ENCODE peak calls at places on chromosomes 2 and 18, in seven cellular contexts. F, I, C, S, V, N and U are unnamed samples. For H3K4me1, the result is how much of the 10 kb centered on the place peaks cover.

GRCh38 chr18:37554399-37554787 is 11.2 kb downstream of the CELF4 start:
- DNase-seq in F (no peak), I (no peak), C (no peak), S (no peak), V (no peak), N (no peak), U (no peak)

GRCh38 chr18:11849845-11850747 is 1.1 kb upstream of the CHMP1B start:
- DNase-seq in F (peak), I (peak), C (peak), S (peak), V (peak), N (peak), U (peak)

GRCh38 chr2:143682643-143683042 is 553.4 kb downstream of the ARHGAP15 start:
- DNase-seq in F (no peak), I (no peak), C (no peak), S (no peak), V (no peak), N (no peak), U (no peak)

GRCh38 chr2:17611036-17611435 is 70.5 kb downstream of the VSNL1 start:
- DNase-seq in F (no peak), I (no peak), C (no peak), S (no peak), V (no peak), N (no peak), U (no peak)

GRCh38 chr2:99648115-99648850 is 158.5 kb upstream of the REV1 start:
- DNase-seq in F (no peak), I (peak), C (no peak), S (no peak), V (peak), N (no peak), U (no peak)

GRCh38 chr2:30775833-30776232 is 31.4 kb downstream of the CAPN13 start:
- DNase-seq in F (no peak), I (no peak), C (no peak), S (no peak), V (no peak), N (peak), U (peak)

GRCh38 chr2:240992572-240993291 is 5.7 kb upstream of the SNED1 start:
- DNase-seq in F (no peak), I (no peak), C (no peak), S (peak), V (no peak), N (no peak), U (no peak)

GRCh38 chr2:197813093-197813787 is 8.8 kb downstream of the PLCL1 start:
- DNase-seq in F (peak), I (peak), C (no peak), S (no peak), V (peak), N (no peak), U (peak)

GRCh38 chr2:238928520-238929241 is 80.8 kb downstream of the TWIST2 start:
- DNase-seq in F (no peak), I (no peak), C (no peak), S (peak), V (no peak), N (peak), U (no peak)

GRCh38 chr2:2256011-2256410 is 75.1 kb downstream of the MYT1L start:
- DNase-seq in F (no peak), I (no peak), C (no peak), S (no peak), V (no peak), N (no peak), U (no peak)

GRCh38 chr2:172985139-172985874 is 90.3 kb upstream of the MAP3K20 start:
- DNase-seq in F (no peak), I (peak), C (no peak), S (no peak), V (peak), N (peak), U (peak)

GRCh38 chr18:2587788-2588187 is 16.4 kb downstream of the NDC80 start:
- DNase-seq in F (no peak), I (no peak), C (no peak), S (no peak), V (no peak), N (no peak), U (no peak)

GRCh38 chr2:109290887-109291675 is 162.1 kb downstream of the SH3RF3 start:
- DNase-seq in F (no peak), I (peak), C (no peak), S (no peak), V (peak), N (no peak), U (no peak)

GRCh38 chr2:215535726-215536125 is 99.9 kb upstream of the FN1 start:
- DNase-seq in F (no peak), I (peak), C (no peak), S (no peak), V (no peak), N (no peak), U (no peak)

GRCh38 chr2:18200771-18201170 is 322.3 kb downstream of the KCNS3 start:
- DNase-seq in F (no peak), I (no peak), C (no peak), S (no peak), V (no peak), N (no peak), U (no peak)

GRCh38 chr2:241161646-241162281 is 11.5 kb downstream of the PPP1R7 start:
- DNase-seq in F (no peak), I (peak), C (no peak), S (peak), V (peak), N (peak), U (peak)

GRCh38 chr2:118459425-118459824 is 371.2 kb downstream of the INSIG2 start:
- DNase-seq in F (no peak), I (peak), C (no peak), S (no peak), V (no peak), N (no peak), U (no peak)

GRCh38 chr2:157940024-157940423 is 63.9 kb upstream of the ACVR1 start:
- DNase-seq in F (no peak), I (peak), C (no peak), S (no peak), V (no peak), N (no peak), U (no peak)

GRCh38 chr2:181250691-181251090 is 206.5 kb upstream of the ITGA4 start:
- DNase-seq in F (no peak), I (peak), C (no peak), S (no peak), V (no peak), N (no peak), U (no peak)

GRCh38 chr2:118123561-118124232 is 35.4 kb downstream of the INSIG2 start:
- DNase-seq in F (no peak), I (peak), C (no peak), S (peak), V (peak), N (no peak), U (no peak)

GRCh38 chr2:12950957-12951656 is 234.4 kb downstream of the TRIB2 start:
- DNase-seq in F (no peak), I (peak), C (no peak), S (no peak), V (peak), N (no peak), U (no peak)

GRCh38 chr18:48754993-48755473 is 195.7 kb downstream of the SMAD7 start:
- DNase-seq in F (no peak), I (no peak), C (no peak), S (no peak), V (no peak), N (no peak), U (no peak)

GRCh38 chr2:241965931-241966412 is 96.4 kb downstream of the RTP5 start:
- DNase-seq in F (peak), I (peak), C (peak), S (peak), V (peak), N (peak), U (peak)

GRCh38 chr2:39437522-39438296 is 624 bp upstream of the MAP4K3 start:
- DNase-seq in F (peak), I (peak), C (peak), S (peak), V (peak), N (peak), U (peak)

GRCh38 chr2:216635701-216636541 is 2.7 kb downstream of the IGFBP2 start:
- DNase-seq in F (no peak), I (no peak), C (no peak), S (peak), V (no peak), N (peak), U (no peak)

GRCh38 chr18:59270689-59271257 is 2.5 kb downstream of the RAX start:
- DNase-seq in F (no peak), I (no peak), C (no peak), S (no peak), V (no peak), N (no peak), U (no peak)

GRCh38 chr2:20647764-20648164 is 3.1 kb downstream of the HS1BP3 start:
- DNase-seq in F (no peak), I (no peak), C (no peak), S (no peak), V (no peak), N (no peak), U (no peak)

GRCh38 chr2:143686585-143687164 is 557.5 kb downstream of the ARHGAP15 start:
- DNase-seq in F (peak), I (peak), C (no peak), S (no peak), V (peak), N (no peak), U (peak)

GRCh38 chr2:138239902-138240595 is 261.5 kb upstream of the SPOPL start:
- DNase-seq in F (no peak), I (peak), C (no peak), S (no peak), V (no peak), N (no peak), U (no peak)

GRCh38 chr2:27249891-27250651 is 12.8 kb downstream of the SLC30A3 start:
- DNase-seq in F (peak), I (peak), C (peak), S (no peak), V (peak), N (peak), U (peak)

GRCh38 chr2:167279810-167280209 is 391.5 kb downstream of the XIRP2 start:
- DNase-seq in F (no peak), I (no peak), C (no peak), S (no peak), V (no peak), N (no peak), U (no peak)

GRCh38 chr2:240432820-240433801 is 2.4 kb upstream of the GPC1 start:
- DNase-seq in F (no peak), I (no peak), C (peak), S (peak), V (no peak), N (peak), U (no peak)

GRCh38 chr2:35463805-35464596 is 891.6 kb upstream of the CRIM1 start:
- DNase-seq in F (no peak), I (no peak), C (no peak), S (no peak), V (no peak), N (no peak), U (no peak)

GRCh38 chr2:240894006-240894405 is 1.9 kb downstream of the MAB21L4 start:
- DNase-seq in F (no peak), I (peak), C (no peak), S (no peak), V (no peak), N (no peak), U (no peak)

GRCh38 chr2:144099746-144100438 is 420.0 kb downstream of the ZEB2 start:
- DNase-seq in F (no peak), I (peak), C (no peak), S (no peak), V (peak), N (no peak), U (no peak)

GRCh38 chr18:50507120-50507590 is 52.7 kb upstream of the MAPK4 start:
- DNase-seq in F (peak), I (peak), C (no peak), S (no peak), V (no peak), N (peak), U (peak)

GRCh38 chr2:45432406-45432805 is 178.7 kb downstream of the SRBD1 start:
- DNase-seq in F (no peak), I (peak), C (no peak), S (no peak), V (peak), N (no peak), U (no peak)
- H3K27ac ChIP-seq in F (peak), I (no peak), C (no peak), S (no peak), V (no peak), N (no peak), U (no peak)

GRCh38 chr2:10035633-10036032 is 7.7 kb upstream of the KLF11 start:
- DNase-seq in F (no peak), I (no peak), C (no peak), S (no peak), V (no peak), N (no peak), U (no peak)
- H3K4me1 ChIP-seq in F (under half), I (under half), C (under half), S (under half), V (under half), N (half or more), U (under half)

GRCh38 chr18:3610188-3610708 is 160.3 kb downstream of the TGIF1 start:
- DNase-seq in F (no peak), I (no peak), C (no peak), S (no peak), V (no peak), N (no peak), U (no peak)

GRCh38 chr18:3608488-3608887 is 158.5 kb downstream of the TGIF1 start:
- DNase-seq in F (no peak), I (no peak), C (no peak), S (no peak), V (no peak), N (no peak), U (no peak)

GRCh38 chr18:3611313-3612038 is 161.5 kb downstream of the TGIF1 start:
- DNase-seq in F (no peak), I (peak), C (no peak), S (no peak), V (peak), N (no peak), U (no peak)

GRCh38 chr18:3612315-3612714 is 162.3 kb downstream of the TGIF1 start:
- DNase-seq in F (no peak), I (peak), C (no peak), S (no peak), V (no peak), N (no peak), U (no peak)

GRCh38 chr18:3610818-3611217 is 160.8 kb downstream of the TGIF1 start:
- DNase-seq in F (no peak), I (peak), C (no peak), S (no peak), V (peak), N (no peak), U (no peak)
- H3K27ac ChIP-seq in F (no peak), I (no peak), C (no peak), S (no peak), V (no peak), N (no peak), U (no peak)

GRCh38 chr18:25288340-25288955 is 63.5 kb downstream of the ZNF521 start:
- DNase-seq in F (no peak), I (no peak), C (no peak), S (no peak), V (no peak), N (no peak), U (no peak)

GRCh38 chr18:25284861-25285574 is 66.9 kb downstream of the ZNF521 start:
- DNase-seq in F (no peak), I (peak), C (no peak), S (peak), V (peak), N (no peak), U (no peak)

GRCh38 chr18:25289040-25289631 is 62.8 kb downstream of the ZNF521 start:
- DNase-seq in F (no peak), I (peak), C (no peak), S (peak), V (peak), N (no peak), U (no peak)

GRCh38 chr18:25284278-25284677 is 67.7 kb downstream of the ZNF521 start:
- DNase-seq in F (no peak), I (peak), C (no peak), S (no peak), V (no peak), N (no peak), U (no peak)

GRCh38 chr18:25287096-25287495 is 64.9 kb downstream of the ZNF521 start:
- DNase-seq in F (no peak), I (no peak), C (no peak), S (no peak), V (no peak), N (no peak), U (no peak)
- H3K4me1 ChIP-seq in F (under half), I (under half), C (under half), S (under half), V (under half), N (under half), U (under half)

DNA sequence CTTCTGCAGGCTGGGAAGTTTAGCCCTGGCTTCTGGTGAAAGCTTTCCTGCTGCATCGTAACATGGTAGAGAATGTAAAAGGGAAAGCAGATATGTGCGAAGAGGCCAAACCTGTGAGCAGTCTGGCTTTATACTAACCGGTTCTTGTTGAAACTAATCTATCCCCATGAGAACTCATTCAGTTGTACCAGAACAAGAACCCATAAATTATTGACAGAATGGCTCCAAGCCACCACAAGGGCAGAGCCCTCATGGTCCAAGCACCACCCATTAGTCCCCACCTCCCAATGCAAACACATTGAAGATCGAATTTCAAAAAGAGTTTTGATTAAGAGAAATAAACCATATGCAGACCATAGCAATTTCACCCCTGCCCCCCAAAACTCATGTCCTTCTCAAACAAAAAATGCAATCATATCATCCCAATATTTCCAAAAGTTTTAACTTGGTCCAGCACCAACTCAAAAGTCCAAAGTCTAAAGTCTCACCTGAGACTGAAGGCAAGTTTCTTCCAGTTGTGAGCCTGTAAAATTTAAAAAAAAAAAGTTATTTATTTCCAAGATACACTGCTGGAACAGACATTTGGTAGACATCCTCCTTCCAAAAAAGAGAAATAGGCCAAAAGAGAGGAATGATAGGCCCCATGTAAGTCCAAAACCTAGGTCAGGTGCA is 318.9 kb downstream of the CNTNAP5 start:
- DNase-seq in F (no peak), I (no peak), C (no peak), S (no peak), V (no peak), N (no peak), U (no peak)
- H3K27ac ChIP-seq in F (no peak), I (no peak), C (no peak), S (no peak), V (no peak), N (no peak), U (no peak)

DNA sequence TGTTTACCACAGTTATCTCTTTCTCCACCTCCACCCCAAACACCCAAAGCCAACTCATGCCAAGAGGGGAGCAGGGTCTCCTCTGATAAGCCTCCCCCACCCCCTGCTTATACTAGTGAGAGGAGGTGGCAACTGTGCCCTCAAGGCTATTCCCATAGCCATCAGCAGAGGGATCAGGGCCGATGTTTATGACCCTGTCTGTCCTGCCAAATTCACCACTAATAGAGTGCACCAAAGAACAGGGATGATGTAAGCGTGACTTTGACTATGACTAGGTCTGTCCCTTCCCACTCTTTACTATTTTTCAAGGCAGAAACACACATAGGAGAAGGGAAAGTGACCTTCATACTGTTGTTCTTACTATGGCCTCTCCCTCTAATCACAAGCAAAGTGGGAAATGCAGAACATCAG is 74.6 kb downstream of the CLHC1 start:
- DNase-seq in F (no peak), I (peak), C (no peak), S (no peak), V (peak), N (no peak), U (no peak)
- H3K4me1 ChIP-seq in F (under half), I (half or more), C (under half), S (under half), V (half or more), N (half or more), U (under half)

DNA sequence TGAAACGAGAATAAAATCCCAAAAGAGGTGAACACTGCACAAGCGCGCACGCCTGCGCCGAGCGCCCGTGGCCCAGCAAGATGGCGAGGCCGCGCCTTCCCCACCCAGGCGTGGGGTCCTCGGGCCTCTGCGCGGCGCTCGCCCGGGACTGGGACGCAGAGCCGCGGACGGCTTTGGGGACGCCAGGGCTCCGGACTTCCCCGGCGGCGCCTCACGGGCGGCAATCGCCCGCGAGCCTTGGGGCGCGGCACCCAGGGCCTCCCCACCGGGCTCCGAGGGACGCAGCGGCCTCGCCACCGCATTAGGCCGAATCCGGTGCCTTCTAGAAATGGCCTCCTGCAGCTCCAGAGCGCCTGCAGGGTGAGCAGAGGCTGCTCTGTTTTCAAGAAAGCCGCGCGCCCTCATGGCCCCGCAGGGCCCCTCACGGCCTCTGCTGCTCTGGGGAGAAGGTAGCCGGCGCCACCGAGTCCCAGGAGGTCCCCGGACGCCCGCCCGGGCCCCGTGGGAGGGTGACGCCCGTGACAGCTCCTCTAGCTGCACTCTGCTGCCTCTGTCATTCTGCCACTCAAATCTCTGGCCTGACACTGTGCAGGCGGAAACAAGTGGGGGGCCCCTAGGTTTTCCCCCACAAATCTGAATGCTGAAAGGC is 35.9 kb upstream of the POMC start:
- DNase-seq in F (no peak), I (peak), C (no peak), S (no peak), V (no peak), N (no peak), U (no peak)
- H3K27ac ChIP-seq in F (no peak), I (no peak), C (no peak), S (no peak), V (no peak), N (no peak), U (no peak)

DNA sequence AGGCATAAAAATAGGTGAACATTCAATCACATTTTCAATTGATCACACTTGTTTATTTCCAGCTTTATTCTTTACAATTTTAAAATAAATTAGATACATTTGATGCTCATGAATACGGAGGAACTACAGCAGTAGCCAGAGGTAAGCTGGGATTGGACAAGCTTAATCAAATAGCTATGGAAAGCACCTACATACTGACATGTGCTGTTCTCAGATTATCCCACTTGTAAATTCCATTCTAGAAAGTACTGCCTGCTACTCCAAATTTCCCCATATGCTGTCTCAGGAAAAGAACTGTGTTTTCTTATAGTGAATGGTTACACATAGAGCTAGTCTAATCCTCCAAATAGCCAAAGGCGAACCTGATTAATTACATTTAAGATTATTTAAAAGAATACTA is 24.2 kb downstream of the PELI1 start:
- DNase-seq in F (no peak), I (no peak), C (no peak), S (no peak), V (no peak), N (no peak), U (no peak)
- H3K4me1 ChIP-seq in F (half or more), I (under half), C (under half), S (under half), V (under half), N (half or more), U (under half)

GRCh38 chr2:10493075-10493635 is 45.0 kb upstream of the ODC1 start:
- DNase-seq in F (no peak), I (no peak), C (no peak), S (no peak), V (no peak), N (no peak), U (peak)
- H3K27ac ChIP-seq in F (no peak), I (no peak), C (no peak), S (no peak), V (no peak), N (no peak), U (no peak)

GRCh38 chr2:70121627-70122372 is 34.5 kb downstream of the PCBP1 start:
- DNase-seq in F (no peak), I (no peak), C (no peak), S (no peak), V (no peak), N (no peak), U (no peak)
- H3K4me1 ChIP-seq in F (half or more), I (under half), C (under half), S (under half), V (under half), N (under half), U (under half)